ENCODE peak calls at places on chromosomes 11 and 22, in six cellular contexts. X, A, E, G, U and I are unnamed samples.

GRCh38 chr11:41461057-41461681 is 1.7 kb upstream of the LRRC4C start:
- DNase-seq in G (no peak), U (no peak), X (no peak), E (no peak), A (no peak), I (no peak)

GRCh38 chr11:130150790-130151189 is 8.8 kb upstream of the ST14 start:
- DNase-seq in U (no peak), X (no peak), G (no peak), E (peak; percentile 31), A (no peak), I (no peak)

GRCh38 chr11:45100338-45100737 is 46.1 kb upstream of the PRDM11 start:
- DNase-seq in E (no peak), G (no peak), X (no peak), A (no peak), U (no peak), I (no peak)

GRCh38 chr22:48456449-48456848 is 1371.2 kb downstream of the BRD1 start:
- DNase-seq in X (no peak), E (no peak), A (no peak), U (no peak), G (no peak), I (no peak)

GRCh38 chr11:36532908-36533601 is 23.0 kb upstream of the TRAF6 start:
- DNase-seq in A (no peak), X (no peak), G (no peak), E (no peak), U (no peak), I (no peak)

GRCh38 chr22:26663374-26663923 is 6.1 kb downstream of the MIAT start:
- DNase-seq in X (no peak), A (no peak), E (no peak), U (no peak), G (no peak), I (no peak)

GRCh38 chr11:75249704-75250103 is 9.1 kb downstream of the TPBGL start:
- DNase-seq in X (no peak), E (peak; percentile 30), A (no peak), U (no peak), G (no peak), I (no peak)

GRCh38 chr11:1119282-1120146 is 38.2 kb upstream of the MUC5AC start:
- DNase-seq in X (no peak), A (no peak), G (no peak), E (peak; percentile 75), U (no peak), I (no peak)

GRCh38 chr22:25729016-25729415 is 13.0 kb upstream of the MYO18B start:
- DNase-seq in E (no peak), G (peak; percentile 34), X (no peak), U (no peak), A (no peak), I (no peak)

GRCh38 chr22:44616882-44617655 is 84.9 kb upstream of the PRR5 start:
- DNase-seq in G (no peak), U (no peak), X (no peak), E (no peak), A (no peak), I (no peak)

GRCh38 chr11:200224-201003 is 6.8 kb downstream of the BET1L start:
- DNase-seq in U (no peak), X (no peak), G (no peak), E (peak; percentile 41), A (no peak), I (no peak)

GRCh38 chr11:119509969-119510401 is 87.0 kb upstream of the THY1 start:
- DNase-seq in A (peak; percentile 39), G (no peak), U (no peak), E (peak; percentile 89), X (peak; percentile 67), I (peak; percentile 67)

GRCh38 chr11:13098067-13098466 is 89.0 kb downstream of the RASSF10 start:
- DNase-seq in G (no peak), U (no peak), X (peak; percentile 9), A (no peak), E (no peak), I (no peak)

GRCh38 chr11:8366316-8366715 is 102.6 kb upstream of the LMO1 start:
- DNase-seq in X (no peak), E (no peak), U (no peak), G (no peak), A (no peak), I (no peak)

GRCh38 chr11:127632546-127632945 is 632.0 kb upstream of the KIRREL3 start:
- DNase-seq in E (no peak), U (no peak), G (no peak), X (no peak), A (no peak), I (no peak)

GRCh38 chr22:46011627-46012181 is 34.7 kb upstream of the WNT7B start:
- DNase-seq in U (no peak), E (peak; percentile 81), X (no peak), A (no peak), G (no peak), I (no peak)

GRCh38 chr11:62398011-62398994 is 20.5 kb upstream of the SCGB1A1 start:
- DNase-seq in U (no peak), G (no peak), X (no peak), E (peak; percentile 88), A (no peak), I (no peak)

GRCh38 chr22:45907378-45907777 is 69.6 kb downstream of the WNT7B start:
- DNase-seq in E (no peak), U (no peak), X (no peak), A (no peak), G (no peak), I (no peak)

GRCh38 chr11:70755410-70756158 is 357.3 kb downstream of the CTTN start:
- DNase-seq in G (peak; percentile 83), U (no peak), E (peak; percentile 93), A (no peak), X (peak; percentile 67), I (no peak)

GRCh38 chr11:71504526-71504925 is 22.5 kb upstream of the KRTAP5-7 start:
- DNase-seq in U (no peak), A (no peak), E (peak; percentile 56), X (no peak), G (no peak), I (no peak)

GRCh38 chr11:129785383-129786111 is 30.1 kb upstream of the TMEM45B start:
- DNase-seq in A (no peak), U (no peak), G (no peak), X (no peak), E (no peak), I (no peak)

GRCh38 chr11:14454861-14455632 is 44.6 kb downstream of the COPB1 start:
- DNase-seq in U (no peak), X (no peak), E (no peak), A (no peak), G (no peak), I (no peak)

GRCh38 chr22:32037236-32037635 is 5.8 kb upstream of the SLC5A1 start:
- DNase-seq in G (no peak), A (no peak), X (no peak), E (no peak), U (no peak), I (no peak)

GRCh38 chr22:35638408-35638807 is 9.8 kb upstream of the APOL6 start:
- DNase-seq in U (no peak), A (no peak), X (no peak), E (peak; percentile 96), G (peak; percentile 85), I (peak; percentile 61)